ENCODE peak calls at places on chromosome 13, in five cellular contexts. One of them, this sample, is unnamed.

GRCh38 chr13:100280681-100281080 is 191.8 kb downstream of the PCCA start:
- DNase-seq in hepatocyte: no peak
- DNase-seq in nephron progenitor cell: no peak
- DNase-seq in Calu3: no peak
- DNase-seq in A673: no peak
- DNase-seq in this sample: no peak

GRCh38 chr13:62088155-62088554 is 672.5 kb upstream of the PCDH20 start:
- DNase-seq in hepatocyte: no peak
- DNase-seq in nephron progenitor cell: no peak
- DNase-seq in Calu3: no peak
- DNase-seq in A673: no peak
- DNase-seq in this sample: no peak

GRCh38 chr13:110284809-110285519 is 22.0 kb downstream of the COL4A1 start:
- DNase-seq in hepatocyte: no peak
- DNase-seq in nephron progenitor cell: no peak
- DNase-seq in Calu3: no peak
- DNase-seq in A673: no peak
- DNase-seq in this sample: no peak

GRCh38 chr13:112982281-112983041 is 13.4 kb downstream of the MCF2L start:
- DNase-seq in hepatocyte: no peak
- DNase-seq in nephron progenitor cell: no peak
- DNase-seq in Calu3: no peak
- DNase-seq in A673: no peak
- DNase-seq in this sample: no peak

GRCh38 chr13:24284876-24285275 is 24.5 kb upstream of the C1QTNF9 start:
- DNase-seq in hepatocyte: no peak
- DNase-seq in nephron progenitor cell: no peak
- DNase-seq in Calu3: no peak
- DNase-seq in A673: no peak
- DNase-seq in this sample: no peak

GRCh38 chr13:48975101-48975925 is at the start of gene FNDC3A:
- DNase-seq in hepatocyte: peak; percentile 91
- DNase-seq in nephron progenitor cell: peak; percentile 86
- DNase-seq in Calu3: peak; percentile 21
- DNase-seq in A673: peak; percentile 78
- DNase-seq in this sample: no peak

GRCh38 chr13:33349996-33350826 is 64.7 kb upstream of the STARD13 start:
- DNase-seq in hepatocyte: peak; percentile 44
- DNase-seq in nephron progenitor cell: peak; percentile 42
- DNase-seq in Calu3: peak; percentile 43
- DNase-seq in A673: peak; percentile 45
- DNase-seq in this sample: peak; percentile 45

GRCh38 chr13:61648546-61648945 is 232.9 kb upstream of the PCDH20 start:
- DNase-seq in hepatocyte: no peak
- DNase-seq in nephron progenitor cell: no peak
- DNase-seq in Calu3: no peak
- DNase-seq in A673: no peak
- DNase-seq in this sample: no peak

GRCh38 chr13:110055089-110055488 is 251.9 kb downstream of the COL4A1 start:
- DNase-seq in hepatocyte: no peak
- DNase-seq in nephron progenitor cell: no peak
- DNase-seq in Calu3: no peak
- DNase-seq in A673: no peak
- DNase-seq in this sample: no peak

GRCh38 chr13:59477011-59477410 is 686.7 kb downstream of the DIAPH3 start:
- DNase-seq in hepatocyte: no peak
- DNase-seq in nephron progenitor cell: no peak
- DNase-seq in Calu3: no peak
- DNase-seq in A673: no peak
- DNase-seq in this sample: no peak

DNA sequence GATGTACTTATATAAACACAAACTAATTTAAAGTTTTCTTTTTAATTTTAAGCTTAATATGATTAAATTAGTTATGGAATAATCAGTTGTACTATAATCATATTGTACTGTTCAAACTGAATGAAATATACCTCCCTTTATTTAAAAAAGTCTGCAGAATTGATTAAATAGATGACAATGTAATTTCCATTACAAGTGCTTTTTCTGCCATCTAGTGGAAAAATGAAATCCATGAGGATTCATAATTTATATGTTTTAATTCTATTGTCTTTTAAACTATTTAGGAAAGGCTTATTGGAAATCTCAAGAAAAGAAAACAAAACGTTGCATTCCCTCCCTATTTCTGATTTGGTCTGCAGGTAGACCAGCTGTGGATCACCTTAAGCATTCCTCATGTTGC is 30.8 kb downstream of the MZT1 start:
- DNase-seq in hepatocyte: no peak
- DNase-seq in nephron progenitor cell: no peak
- DNase-seq in Calu3: no peak
- DNase-seq in A673: peak; percentile 24
- DNase-seq in this sample: no peak
- TF ChIP-seq CTCF in hepatocyte: peak; percentile 62
- TF ChIP-seq CTCF in nephron progenitor cell: no peak
- TF ChIP-seq CTCF in Calu3: no peak
- TF ChIP-seq CTCF in A673: peak; percentile 63
- TF ChIP-seq CTCF in this sample: no peak

GRCh38 chr13:92717857-92718256 is 508.8 kb upstream of the GPC6 start:
- DNase-seq in hepatocyte: no peak
- DNase-seq in nephron progenitor cell: no peak
- DNase-seq in Calu3: no peak
- DNase-seq in A673: no peak
- DNase-seq in this sample: no peak

GRCh38 chr13:92721610-92722009 is 505.0 kb upstream of the GPC6 start:
- DNase-seq in hepatocyte: no peak
- DNase-seq in nephron progenitor cell: no peak
- DNase-seq in Calu3: no peak
- DNase-seq in A673: no peak
- DNase-seq in this sample: no peak

GRCh38 chr13:92719868-92720267 is 506.7 kb upstream of the GPC6 start:
- DNase-seq in hepatocyte: no peak
- DNase-seq in nephron progenitor cell: no peak
- DNase-seq in Calu3: no peak
- DNase-seq in A673: no peak
- DNase-seq in this sample: no peak

DNA sequence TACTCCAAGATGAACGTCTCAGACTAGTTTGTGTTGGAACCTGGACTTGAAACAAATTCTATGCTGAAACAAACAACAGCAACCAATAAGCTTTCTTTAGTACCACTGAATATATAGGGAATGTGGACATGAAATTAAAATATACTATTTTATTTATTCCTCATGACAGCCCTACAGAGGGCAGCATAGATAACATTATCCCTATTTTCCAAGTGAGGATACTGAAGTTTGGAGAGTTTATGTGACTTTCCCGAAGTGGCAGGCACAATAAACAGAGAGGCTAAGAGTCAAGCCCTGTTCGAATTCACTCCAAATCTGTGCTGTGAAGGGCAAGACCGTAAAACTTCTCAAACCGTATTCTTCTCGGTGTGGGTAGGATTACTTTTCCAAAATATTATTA is 509.9 kb upstream of the GPC6 start:
- DNase-seq in hepatocyte: no peak
- DNase-seq in nephron progenitor cell: no peak
- DNase-seq in Calu3: no peak
- DNase-seq in A673: peak; percentile 37
- DNase-seq in this sample: no peak
- TF ChIP-seq CTCF in hepatocyte: peak; percentile 38
- TF ChIP-seq CTCF in nephron progenitor cell: no peak
- TF ChIP-seq CTCF in Calu3: no peak
- TF ChIP-seq CTCF in A673: peak; percentile 56
- TF ChIP-seq CTCF in this sample: no peak

DNA sequence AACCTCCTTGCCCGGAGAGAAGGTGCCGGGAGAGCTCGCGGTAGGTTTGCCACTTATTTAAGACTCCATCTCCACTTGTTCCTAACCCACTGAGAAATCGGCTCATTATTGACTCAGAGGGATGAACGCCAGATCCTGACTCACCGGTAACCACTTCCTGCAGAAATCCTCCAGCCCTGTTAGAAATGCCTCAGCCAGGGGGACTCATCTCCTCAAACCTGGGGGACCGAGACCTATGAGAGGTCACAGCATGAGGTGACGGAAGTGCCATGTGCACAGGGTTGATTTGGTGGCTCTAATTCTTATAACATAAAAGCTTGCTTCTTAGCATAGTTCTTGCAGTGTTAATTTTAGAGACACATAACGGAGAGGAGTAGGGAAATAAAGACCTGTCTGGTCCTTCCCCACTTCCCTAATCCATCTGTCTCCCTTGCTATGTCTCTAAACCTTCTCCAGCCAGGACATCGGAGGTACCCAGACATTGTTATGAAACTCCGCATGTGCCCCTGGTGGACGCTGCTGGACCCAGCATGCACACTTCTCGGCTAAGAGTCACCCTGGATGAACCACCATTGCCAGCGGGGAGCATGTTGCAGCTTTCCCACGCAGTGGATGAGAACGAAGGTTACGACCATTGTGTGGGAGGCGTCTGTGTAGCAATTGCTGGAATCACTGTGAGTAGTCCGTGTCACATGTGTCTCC is 158.9 kb downstream of the EFNB2 start:
- DNase-seq in hepatocyte: no peak
- DNase-seq in nephron progenitor cell: no peak
- DNase-seq in Calu3: peak; percentile 25
- DNase-seq in A673: peak; percentile 50
- DNase-seq in this sample: no peak
- TF ChIP-seq CTCF in hepatocyte: no peak
- TF ChIP-seq CTCF in nephron progenitor cell: no peak
- TF ChIP-seq CTCF in Calu3: no peak
- TF ChIP-seq CTCF in A673: peak; percentile 15
- TF ChIP-seq CTCF in this sample: no peak

GRCh38 chr13:94950303-94950702 is 238.0 kb upstream of the SOX21 start:
- DNase-seq in hepatocyte: peak; percentile 36
- DNase-seq in nephron progenitor cell: no peak
- DNase-seq in Calu3: no peak
- DNase-seq in A673: no peak
- DNase-seq in this sample: no peak
- TF ChIP-seq CTCF in hepatocyte: peak; percentile 56
- TF ChIP-seq CTCF in nephron progenitor cell: peak; percentile 21
- TF ChIP-seq CTCF in Calu3: no peak
- TF ChIP-seq CTCF in A673: peak; percentile 37
- TF ChIP-seq CTCF in this sample: no peak

DNA sequence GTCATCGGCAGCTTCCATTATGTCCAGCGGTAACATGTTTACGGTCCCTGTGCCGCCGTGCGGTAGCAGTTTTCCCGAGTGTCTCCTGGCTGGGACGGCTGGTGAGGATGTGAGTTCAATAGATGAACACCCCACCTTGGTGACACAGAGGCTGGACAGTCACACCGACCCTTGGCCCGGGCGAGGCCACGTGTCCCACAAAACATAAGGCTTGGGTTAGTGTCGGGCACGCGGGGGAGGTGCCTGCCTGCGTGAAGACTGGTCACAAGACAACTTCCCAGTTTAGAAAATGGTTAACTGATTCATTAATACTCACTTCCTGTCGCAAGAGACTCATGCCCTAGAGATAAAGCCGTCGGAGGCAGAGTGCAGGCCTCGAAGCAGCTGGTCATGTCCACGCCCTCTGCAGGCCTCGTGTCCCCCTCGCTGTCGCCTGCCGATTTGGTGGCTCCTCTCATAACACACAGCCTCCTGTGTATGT is 17.2 kb downstream of the RASA3 start:
- DNase-seq in hepatocyte: peak; percentile 71
- DNase-seq in nephron progenitor cell: no peak
- DNase-seq in Calu3: peak; percentile 6
- DNase-seq in A673: no peak
- DNase-seq in this sample: no peak
- TF ChIP-seq CTCF in hepatocyte: peak; percentile 5
- TF ChIP-seq CTCF in nephron progenitor cell: no peak
- TF ChIP-seq CTCF in Calu3: no peak
- TF ChIP-seq CTCF in A673: no peak
- TF ChIP-seq CTCF in this sample: no peak

GRCh38 chr13:50909605-50910482 is at the start of gene RNASEH2B:
- DNase-seq in hepatocyte: peak; percentile 79
- DNase-seq in nephron progenitor cell: peak; percentile 71
- DNase-seq in Calu3: peak; percentile 73
- DNase-seq in A673: peak; percentile 78
- DNase-seq in this sample: peak; percentile 85

GRCh38 chr13:50911051-50911690 is 1.6 kb downstream of the RNASEH2B start:
- DNase-seq in hepatocyte: no peak
- DNase-seq in nephron progenitor cell: no peak
- DNase-seq in Calu3: no peak
- DNase-seq in A673: peak; percentile 19
- DNase-seq in this sample: no peak

GRCh38 chr13:50911937-50912624 is 2.5 kb downstream of the RNASEH2B start:
- DNase-seq in hepatocyte: peak; percentile 90
- DNase-seq in nephron progenitor cell: peak; percentile 93
- DNase-seq in Calu3: peak; percentile 81
- DNase-seq in A673: peak; percentile 89
- DNase-seq in this sample: peak; percentile 80

GRCh38 chr13:50908371-50908770 is 1.2 kb upstream of the RNASEH2B start:
- DNase-seq in hepatocyte: no peak
- DNase-seq in nephron progenitor cell: no peak
- DNase-seq in Calu3: no peak
- DNase-seq in A673: no peak
- DNase-seq in this sample: no peak

GRCh38 chr13:50910483-50910805 is 853 bp downstream of the RNASEH2B start:
- DNase-seq in hepatocyte: no peak
- DNase-seq in nephron progenitor cell: peak; percentile 44
- DNase-seq in Calu3: peak; percentile 22
- DNase-seq in A673: no peak
- DNase-seq in this sample: no peak
- TF ChIP-seq CTCF in hepatocyte: peak; percentile 2
- TF ChIP-seq CTCF in nephron progenitor cell: no peak
- TF ChIP-seq CTCF in Calu3: no peak
- TF ChIP-seq CTCF in A673: no peak
- TF ChIP-seq CTCF in this sample: no peak

This sample was measured in GM13976.